ENCODE peak calls at places on chromosomes 6 and 20, in five cellular contexts. One of them, this sample, is unnamed.

GRCh38 chr6:13281630-13282156 is 46.6 kb downstream of the TBC1D7 start:
- DNase-seq in Peyer's patch: no peak
- DNase-seq in right cardiac atrium: no peak
- DNase-seq in heart left ventricle: no peak
- DNase-seq in mesenchymal stem cell: peak; percentile 15
- DNase-seq in this sample: no peak

GRCh38 chr6:161788531-161788930 is 514.7 kb upstream of the AGPAT4 start:
- DNase-seq in Peyer's patch: no peak
- DNase-seq in right cardiac atrium: no peak
- DNase-seq in heart left ventricle: no peak
- DNase-seq in mesenchymal stem cell: no peak
- DNase-seq in this sample: no peak

GRCh38 chr6:11921017-11921438 is 91.1 kb upstream of the HIVEP1 start:
- DNase-seq in Peyer's patch: no peak
- DNase-seq in right cardiac atrium: peak; percentile 77
- DNase-seq in heart left ventricle: peak; percentile 62
- DNase-seq in mesenchymal stem cell: peak; percentile 96
- DNase-seq in this sample: no peak

GRCh38 chr6:32840604-32841246 is 2.2 kb upstream of the TAP2 start:
- DNase-seq in Peyer's patch: no peak
- DNase-seq in right cardiac atrium: no peak
- DNase-seq in heart left ventricle: no peak
- DNase-seq in mesenchymal stem cell: no peak
- DNase-seq in this sample: no peak

GRCh38 chr20:63125893-63126601 is 89.9 kb downstream of the YTHDF1 start:
- DNase-seq in Peyer's patch: no peak
- DNase-seq in right cardiac atrium: no peak
- DNase-seq in heart left ventricle: peak; percentile 7
- DNase-seq in mesenchymal stem cell: no peak
- DNase-seq in this sample: no peak

GRCh38 chr6:127031511-127031910 is 87.0 kb upstream of the RSPO3 start:
- DNase-seq in Peyer's patch: no peak
- DNase-seq in right cardiac atrium: no peak
- DNase-seq in heart left ventricle: no peak
- DNase-seq in mesenchymal stem cell: no peak
- DNase-seq in this sample: no peak

GRCh38 chr20:2713285-2713684 is 20.7 kb downstream of the EBF4 start:
- DNase-seq in Peyer's patch: no peak
- DNase-seq in right cardiac atrium: no peak
- DNase-seq in heart left ventricle: no peak
- DNase-seq in mesenchymal stem cell: no peak
- DNase-seq in this sample: peak; percentile 30

GRCh38 chr6:144149558-144149893 is 791 bp upstream of the STX11 start:
- DNase-seq in Peyer's patch: no peak
- DNase-seq in right cardiac atrium: no peak
- DNase-seq in heart left ventricle: no peak
- DNase-seq in mesenchymal stem cell: no peak
- DNase-seq in this sample: no peak

GRCh38 chr20:15196580-15197255 is 859.3 kb upstream of the FLRT3 start:
- DNase-seq in Peyer's patch: no peak
- DNase-seq in right cardiac atrium: no peak
- DNase-seq in heart left ventricle: no peak
- DNase-seq in mesenchymal stem cell: no peak
- DNase-seq in this sample: no peak

GRCh38 chr20:58130156-58130555 is 98.3 kb downstream of the ANKRD60 start:
- DNase-seq in Peyer's patch: no peak
- DNase-seq in right cardiac atrium: no peak
- DNase-seq in heart left ventricle: no peak
- DNase-seq in mesenchymal stem cell: no peak
- DNase-seq in this sample: no peak

GRCh38 chr20:33673411-33674293 is 576 bp downstream of the NECAB3 start:
- DNase-seq in Peyer's patch: no peak
- DNase-seq in right cardiac atrium: no peak
- DNase-seq in heart left ventricle: no peak
- DNase-seq in mesenchymal stem cell: peak; percentile 51
- DNase-seq in this sample: no peak

GRCh38 chr6:75347797-75348610 is 63.4 kb upstream of the TMEM30A start:
- DNase-seq in Peyer's patch: no peak
- DNase-seq in right cardiac atrium: no peak
- DNase-seq in heart left ventricle: no peak
- DNase-seq in mesenchymal stem cell: no peak
- DNase-seq in this sample: no peak

GRCh38 chr6:13702809-13703302 is 8.8 kb downstream of the RANBP9 start:
- DNase-seq in Peyer's patch: no peak
- DNase-seq in right cardiac atrium: no peak
- DNase-seq in heart left ventricle: no peak
- DNase-seq in mesenchymal stem cell: no peak
- DNase-seq in this sample: peak; percentile 43

GRCh38 chr6:33886673-33887144 is 82.9 kb upstream of the MLN start:
- DNase-seq in Peyer's patch: no peak
- DNase-seq in right cardiac atrium: peak; percentile 77
- DNase-seq in heart left ventricle: peak; percentile 82
- DNase-seq in mesenchymal stem cell: peak; percentile 81
- DNase-seq in this sample: no peak

GRCh38 chr20:6994452-6994851 is 227.0 kb downstream of the BMP2 start:
- DNase-seq in Peyer's patch: no peak
- DNase-seq in right cardiac atrium: no peak
- DNase-seq in heart left ventricle: no peak
- DNase-seq in mesenchymal stem cell: peak; percentile 13
- DNase-seq in this sample: no peak

GRCh38 chr6:42846505-42846904 is 32.9 kb upstream of the RPL7L1 start:
- DNase-seq in Peyer's patch: no peak
- DNase-seq in right cardiac atrium: no peak
- DNase-seq in heart left ventricle: no peak
- DNase-seq in mesenchymal stem cell: no peak
- DNase-seq in this sample: no peak

GRCh38 chr6:169345198-169345597 is 91.6 kb upstream of the THBS2 start:
- DNase-seq in Peyer's patch: no peak
- DNase-seq in right cardiac atrium: no peak
- DNase-seq in heart left ventricle: no peak
- DNase-seq in mesenchymal stem cell: no peak
- DNase-seq in this sample: no peak

GRCh38 chr6:41371992-41372525 is 36.7 kb downstream of the NCR2 start:
- DNase-seq in Peyer's patch: no peak
- DNase-seq in right cardiac atrium: peak; percentile 43
- DNase-seq in heart left ventricle: peak; percentile 49
- DNase-seq in mesenchymal stem cell: peak; percentile 52
- DNase-seq in this sample: no peak

GRCh38 chr6:112338310-112338709 is 8.8 kb upstream of the RFPL4B start:
- DNase-seq in Peyer's patch: no peak
- DNase-seq in right cardiac atrium: no peak
- DNase-seq in heart left ventricle: no peak
- DNase-seq in mesenchymal stem cell: no peak
- DNase-seq in this sample: no peak

GRCh38 chr6:156390621-156391378 is 386.4 kb upstream of the ARID1B start:
- DNase-seq in Peyer's patch: no peak
- DNase-seq in right cardiac atrium: no peak
- DNase-seq in heart left ventricle: no peak
- DNase-seq in mesenchymal stem cell: no peak
- DNase-seq in this sample: peak; percentile 77

GRCh38 chr6:8027965-8028651 is 36.1 kb downstream of the BLOC1S5 start:
- DNase-seq in Peyer's patch: no peak
- DNase-seq in right cardiac atrium: no peak
- DNase-seq in heart left ventricle: no peak
- DNase-seq in mesenchymal stem cell: peak; percentile 44
- DNase-seq in this sample: no peak

GRCh38 chr6:49787176-49787575 is at the start of gene PGK2:
- DNase-seq in Peyer's patch: no peak
- DNase-seq in right cardiac atrium: no peak
- DNase-seq in heart left ventricle: no peak
- DNase-seq in mesenchymal stem cell: no peak
- DNase-seq in this sample: peak; percentile 7

GRCh38 chr6:4313044-4313686 is 177.8 kb upstream of the ECI2 start:
- DNase-seq in Peyer's patch: no peak
- DNase-seq in right cardiac atrium: peak; percentile 61
- DNase-seq in heart left ventricle: peak; percentile 44
- DNase-seq in mesenchymal stem cell: peak; percentile 95
- DNase-seq in this sample: peak; percentile 13

GRCh38 chr20:37529214-37529967 is 1.7 kb upstream of the BLCAP start:
- DNase-seq in Peyer's patch: no peak
- DNase-seq in right cardiac atrium: no peak
- DNase-seq in heart left ventricle: no peak
- DNase-seq in mesenchymal stem cell: no peak
- DNase-seq in this sample: peak; percentile 34

GRCh38 chr20:53157443-53158408 is 185.6 kb downstream of the TSHZ2 start:
- DNase-seq in Peyer's patch: peak; percentile 39
- DNase-seq in right cardiac atrium: peak; percentile 26
- DNase-seq in heart left ventricle: peak; percentile 29
- DNase-seq in mesenchymal stem cell: peak; percentile 22
- DNase-seq in this sample: peak; percentile 79

GRCh38 chr6:128259036-128259734 is 261.2 kb downstream of the PTPRK start:
- DNase-seq in Peyer's patch: no peak
- DNase-seq in right cardiac atrium: no peak
- DNase-seq in heart left ventricle: no peak
- DNase-seq in mesenchymal stem cell: no peak
- DNase-seq in this sample: no peak

GRCh38 chr20:15675813-15676484 is 897.3 kb downstream of the KIF16B start:
- DNase-seq in Peyer's patch: no peak
- DNase-seq in right cardiac atrium: no peak
- DNase-seq in heart left ventricle: no peak
- DNase-seq in mesenchymal stem cell: no peak
- DNase-seq in this sample: no peak

GRCh38 chr6:85824329-85824728 is 181.6 kb upstream of the SYNCRIP start:
- DNase-seq in Peyer's patch: no peak
- DNase-seq in right cardiac atrium: no peak
- DNase-seq in heart left ventricle: no peak
- DNase-seq in mesenchymal stem cell: no peak
- DNase-seq in this sample: no peak

GRCh38 chr6:85826997-85827396 is 184.3 kb upstream of the SYNCRIP start:
- DNase-seq in Peyer's patch: no peak
- DNase-seq in right cardiac atrium: no peak
- DNase-seq in heart left ventricle: no peak
- DNase-seq in mesenchymal stem cell: no peak
- DNase-seq in this sample: no peak

GRCh38 chr6:85828973-85829372 is 186.3 kb upstream of the SYNCRIP start:
- DNase-seq in Peyer's patch: no peak
- DNase-seq in right cardiac atrium: no peak
- DNase-seq in heart left ventricle: no peak
- DNase-seq in mesenchymal stem cell: no peak
- DNase-seq in this sample: no peak
- H3K9me3 ChIP-seq in Peyer's patch: peaks cover 7% of the 10 kb centered on the region
- H3K9me3 ChIP-seq in right cardiac atrium: peaks cover 3% of the 10 kb centered on the region
- H3K9me3 ChIP-seq in heart left ventricle: peaks cover 23% of the 10 kb centered on the region
- H3K9me3 ChIP-seq in mesenchymal stem cell: peaks cover 31% of the 10 kb centered on the region
- H3K9me3 ChIP-seq in this sample: no peaks in the 10 kb centered on the region

GRCh38 chr20:40016359-40016758 is 672.7 kb downstream of the MAFB start:
- DNase-seq in Peyer's patch: no peak
- DNase-seq in right cardiac atrium: no peak
- DNase-seq in heart left ventricle: no peak
- DNase-seq in mesenchymal stem cell: no peak
- DNase-seq in this sample: no peak
- H3K9me3 ChIP-seq in Peyer's patch: no peaks in the 10 kb centered on the region
- H3K9me3 ChIP-seq in right cardiac atrium: no peaks in the 10 kb centered on the region
- H3K9me3 ChIP-seq in heart left ventricle: no peaks in the 10 kb centered on the region
- H3K9me3 ChIP-seq in mesenchymal stem cell: no peaks in the 10 kb centered on the region
- H3K9me3 ChIP-seq in this sample: no peaks in the 10 kb centered on the region

GRCh38 chr6:22681761-22682160 is 112.4 kb downstream of the HDGFL1 start:
- DNase-seq in Peyer's patch: no peak
- DNase-seq in right cardiac atrium: no peak
- DNase-seq in heart left ventricle: no peak
- DNase-seq in mesenchymal stem cell: no peak
- DNase-seq in this sample: no peak
- H3K9me3 ChIP-seq in Peyer's patch: no peaks in the 10 kb centered on the region
- H3K9me3 ChIP-seq in right cardiac atrium: no peaks in the 10 kb centered on the region
- H3K9me3 ChIP-seq in heart left ventricle: no peaks in the 10 kb centered on the region
- H3K9me3 ChIP-seq in mesenchymal stem cell: no peaks in the 10 kb centered on the region
- H3K9me3 ChIP-seq in this sample: no peaks in the 10 kb centered on the region

GRCh38 chr20:55135923-55136322 is 660.5 kb downstream of the DOK5 start:
- DNase-seq in Peyer's patch: no peak
- DNase-seq in right cardiac atrium: no peak
- DNase-seq in heart left ventricle: no peak
- DNase-seq in mesenchymal stem cell: no peak
- DNase-seq in this sample: no peak
- H3K9me3 ChIP-seq in Peyer's patch: no peaks in the 10 kb centered on the region
- H3K9me3 ChIP-seq in right cardiac atrium: no peaks in the 10 kb centered on the region
- H3K9me3 ChIP-seq in heart left ventricle: no peaks in the 10 kb centered on the region
- H3K9me3 ChIP-seq in mesenchymal stem cell: no peaks in the 10 kb centered on the region
- H3K9me3 ChIP-seq in this sample: no peaks in the 10 kb centered on the region